ENCODE peak calls at places on chromosome 1, in nine cellular contexts. W is adipocyte, U is fibroblast of lung, T is endodermal cell, G is PC-3, I is astrocyte, F is mesendoderm, Q is H1, P is keratinocyte. X is an unnamed sample.

GRCh38 chr1:150708595-150708994 is 11.6 kb upstream of the GOLPH3L start:
- DNase-seq in W (no peak), U (no peak), T (no peak), G (no peak), I (no peak), F (no peak), Q (no peak), P (no peak), X (no peak)

GRCh38 chr1:228393811-228394570 is 12.6 kb downstream of the TRIM11 start:
- DNase-seq in W (no peak), U (no peak), T (no peak), G (no peak), I (no peak), F (no peak), Q (no peak), P (no peak), X (peak; percentile 54)

GRCh38 chr1:6692956-6693355 is 8.7 kb downstream of the DNAJC11 start:
- DNase-seq in W (no peak), U (no peak), T (no peak), G (no peak), I (no peak), F (no peak), Q (no peak), P (no peak), X (no peak)

GRCh38 chr1:54885237-54885679 is 1.7 kb downstream of the DHCR24 start:
- DNase-seq in W (no peak), U (no peak), T (no peak), G (peak; percentile 22), I (no peak), F (no peak), Q (no peak), P (no peak), X (no peak)

GRCh38 chr1:42734201-42735035 is 5.6 kb downstream of the CLDN19 start:
- DNase-seq in W (no peak), U (no peak), T (peak; percentile 46), G (no peak), I (no peak), F (peak; percentile 57), Q (peak; percentile 43), P (no peak), X (no peak)

GRCh38 chr1:183877321-183877720 is 72.4 kb downstream of the RGL1 start:
- DNase-seq in W (peak; percentile 81), U (peak; percentile 63), T (no peak), G (no peak), I (peak; percentile 52), F (no peak), Q (no peak), P (no peak), X (peak; percentile 79)

GRCh38 chr1:178399177-178399728 is 97.5 kb downstream of the CLEC20A start:
- DNase-seq in W (no peak), U (no peak), T (peak; percentile 62), G (peak; percentile 21), I (no peak), F (no peak), Q (no peak), P (no peak), X (no peak)

GRCh38 chr1:18484276-18484675 is 3.5 kb downstream of the KLHDC7A start:
- DNase-seq in W (no peak), U (no peak), T (peak; percentile 17), G (no peak), I (no peak), F (no peak), Q (no peak), P (no peak), X (no peak)

GRCh38 chr1:84367219-84367618 is 31.1 kb upstream of the DNASE2B start:
- DNase-seq in W (no peak), U (no peak), T (no peak), G (no peak), I (no peak), F (no peak), Q (no peak), P (no peak), X (no peak)

GRCh38 chr1:94792473-94792875 is 27.7 kb upstream of the SLC44A3 start:
- DNase-seq in W (peak; percentile 56), U (peak; percentile 27), T (no peak), G (peak; percentile 72), I (no peak), F (no peak), Q (no peak), P (no peak), X (no peak)

GRCh38 chr1:236142358-236143103 is at the start of gene GPR137B:
- DNase-seq in W (peak; percentile 79), U (peak; percentile 47), T (peak; percentile 79), G (peak; percentile 35), I (peak; percentile 44), F (peak; percentile 47), Q (peak; percentile 65), P (no peak), X (no peak)

GRCh38 chr1:41884256-41885240 is 34.2 kb downstream of the HIVEP3 start:
- DNase-seq in W (no peak), U (no peak), T (peak; percentile 65), G (no peak), I (no peak), F (peak; percentile 46), Q (no peak), P (no peak), X (no peak)

GRCh38 chr1:230916607-230917283 is 48.4 kb upstream of the C1orf198 start:
- DNase-seq in W (no peak), U (no peak), T (no peak), G (no peak), I (no peak), F (no peak), Q (no peak), P (no peak), X (no peak)

GRCh38 chr1:94542088-94542671 is 621 bp upstream of the F3 start:
- DNase-seq in W (peak; percentile 63), U (peak; percentile 64), T (peak; percentile 75), G (peak; percentile 12), I (peak; percentile 58), F (peak; percentile 33), Q (peak; percentile 63), P (no peak), X (peak; percentile 80)

DNA sequence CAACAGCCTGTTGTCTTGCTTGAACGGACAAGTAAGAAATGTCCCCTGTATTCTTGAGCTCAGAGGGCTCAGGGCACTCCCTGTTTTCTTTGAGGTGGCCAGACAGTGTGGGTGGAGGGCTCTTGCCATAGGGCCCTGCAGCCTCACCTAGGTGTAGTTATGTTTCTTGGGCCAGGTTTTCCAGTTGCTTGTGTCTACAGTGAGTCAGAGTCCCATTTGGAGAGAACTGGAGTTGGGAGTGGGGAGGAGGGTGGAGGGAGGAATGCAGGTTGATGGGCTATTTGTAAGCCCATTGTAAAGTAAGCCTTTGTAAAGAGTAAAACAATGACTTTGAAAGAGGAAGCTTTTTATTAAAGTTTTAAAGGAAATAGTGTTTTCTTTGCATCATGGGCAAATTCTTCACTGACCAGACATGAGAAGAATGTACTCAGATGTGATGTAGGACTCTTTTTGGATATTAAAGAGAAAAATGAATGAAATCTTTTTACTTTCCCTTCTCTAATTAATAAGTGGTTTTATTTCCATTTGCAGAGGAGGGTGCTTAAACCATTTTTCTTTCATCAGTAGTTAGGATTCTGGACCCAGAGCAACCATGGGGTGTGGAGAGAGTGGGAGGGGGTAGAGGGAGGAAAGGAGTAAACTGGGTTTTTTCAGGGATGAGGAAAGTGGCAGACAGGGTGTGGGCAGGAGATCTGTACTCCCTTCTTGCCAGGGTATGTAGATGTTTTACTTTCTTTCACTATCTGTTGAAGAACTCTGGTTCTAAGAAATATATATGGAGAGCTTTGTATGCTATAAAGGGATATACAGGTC is 45.1 kb upstream of the MACF1 start:
- DNase-seq in W (peak; percentile 54), U (no peak), T (peak; percentile 81), G (peak; percentile 96), I (peak; percentile 85), F (peak; percentile 81), Q (no peak), P (peak; percentile 76), X (no peak)
- H3K9ac ChIP-seq in W (no peak overlapping the region), U (no peak overlapping the region), T (peak overlapping the region; percentile 27), G (peak overlapping the region; percentile 74), I (peak overlapping the region; percentile 56), F (peak overlapping the region; percentile 20), Q (no peak overlapping the region), P (peak overlapping the region; percentile 60), X (no peak overlapping the region)

DNA sequence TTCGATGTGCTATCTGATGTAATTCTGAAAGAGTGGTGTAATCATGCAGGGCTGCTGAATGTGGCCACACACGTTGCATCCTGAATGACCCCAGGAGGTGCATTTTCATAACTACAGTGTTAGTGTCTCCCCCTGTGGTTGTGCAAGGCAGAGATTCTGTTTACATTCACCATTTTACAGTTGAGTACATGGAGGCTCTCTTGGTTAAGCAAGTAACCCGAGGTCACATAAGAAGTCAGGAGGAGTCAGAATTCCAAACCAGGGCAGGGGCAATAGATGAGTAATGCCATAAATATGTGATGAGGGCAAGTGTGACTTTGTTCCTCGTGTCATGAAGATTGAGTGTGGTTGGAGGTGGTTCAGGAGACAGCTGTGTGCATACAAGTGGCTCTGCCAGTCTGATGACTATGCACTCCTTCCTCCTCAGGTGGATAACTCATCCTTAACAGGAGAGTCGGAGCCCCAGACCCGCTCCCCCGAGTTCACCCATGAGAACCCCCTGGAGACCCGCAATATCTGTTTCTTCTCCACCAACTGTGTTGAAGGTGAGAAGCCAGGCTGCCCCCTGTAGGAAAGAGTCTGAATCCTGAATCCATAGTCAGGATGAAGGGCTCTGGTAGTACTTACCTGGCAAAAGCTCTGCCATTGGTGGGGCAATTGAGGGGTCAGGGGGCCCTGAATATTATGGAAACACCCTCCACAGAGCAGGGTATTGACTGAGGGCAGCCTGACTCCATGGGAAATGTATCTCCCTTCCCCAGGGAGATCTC is 9.3 kb downstream of the ATP1A2 start:
- DNase-seq in W (peak; percentile 62), U (peak; percentile 98), T (peak; percentile 62), G (peak; percentile 98), I (peak; percentile 81), F (peak; percentile 94), Q (no peak), P (peak; percentile 89), X (peak; percentile 32)
- H3K4me3 ChIP-seq in W (no peak overlapping the region), U (no peak overlapping the region), T (no peak overlapping the region), G (peak overlapping the region; percentile 7), I (no peak overlapping the region), F (no peak overlapping the region), Q (no peak overlapping the region), P (no peak overlapping the region), X (no peak overlapping the region)

DNA sequence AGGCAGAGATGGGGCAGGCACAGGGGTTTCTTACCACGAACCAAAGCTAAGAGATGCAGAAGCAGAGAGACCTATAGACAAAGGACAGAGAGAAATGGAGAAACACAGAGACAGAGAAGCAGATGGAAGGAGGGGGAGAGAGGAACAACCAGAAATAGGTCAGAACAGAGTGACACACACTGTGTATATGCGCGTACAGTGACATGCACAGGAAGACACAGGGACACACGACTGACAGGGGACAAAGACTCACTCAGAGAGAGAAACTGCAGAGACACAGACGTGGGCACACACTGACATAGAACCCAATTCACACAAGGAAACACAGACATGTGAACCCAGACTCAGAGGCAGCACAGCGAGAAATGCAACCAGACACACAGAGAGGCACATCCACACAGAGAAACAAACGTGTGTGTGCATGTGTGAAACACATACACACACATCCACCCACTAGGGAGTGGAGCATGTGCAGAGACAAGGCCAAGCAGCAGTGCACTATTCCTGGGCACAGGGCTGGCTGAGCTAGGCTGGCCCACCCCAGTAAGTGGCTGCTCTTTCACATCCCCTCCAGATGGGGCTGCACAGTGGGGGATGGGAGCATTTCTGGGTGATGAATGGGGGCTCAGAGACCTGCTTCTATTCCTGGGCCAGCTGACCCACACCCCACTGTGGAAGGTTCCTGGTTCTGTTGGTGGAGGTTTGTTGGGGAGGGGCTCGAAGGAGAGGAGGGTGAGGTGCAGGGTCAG is 123.4 kb upstream of the CSF3R start:
- DNase-seq in W (no peak), U (no peak), T (no peak), G (no peak), I (no peak), F (no peak), Q (no peak), P (no peak), X (no peak)
- H3K9ac ChIP-seq in W (no peak overlapping the region), U (no peak overlapping the region), T (no peak overlapping the region), G (no peak overlapping the region), I (no peak overlapping the region), F (no peak overlapping the region), Q (no peak overlapping the region), P (no peak overlapping the region), X (no peak overlapping the region)

GRCh38 chr1:185560760-185561159 is 173.4 kb upstream of the HMCN1 start:
- DNase-seq in W (no peak), U (no peak), T (no peak), G (no peak), I (no peak), F (no peak), Q (no peak), P (no peak), X (no peak)
- H3K4me3 ChIP-seq in W (no peak overlapping the region), U (no peak overlapping the region), T (no peak overlapping the region), G (no peak overlapping the region), I (no peak overlapping the region), F (no peak overlapping the region), Q (no peak overlapping the region), P (no peak overlapping the region), X (no peak overlapping the region)